ENCODE peak calls at places on chromosomes 12 and 14, in six cellular contexts. B is mesenchymal stem cell, G is neuronal stem cell, T is IMR-90, N is trophoblast cell, V is H1. C is an unnamed sample.

GRCh38 chr12:1691123-1692007 is 495 bp downstream of the ADIPOR2 start:
- DNase-seq in B (peak), T (no peak), G (peak), N (peak), V (peak), C (peak)

GRCh38 chr12:59372971-59373370 is 222.9 kb upstream of the SLC16A7 start:
- DNase-seq in N (peak), G (no peak), B (peak), V (no peak), T (peak), C (peak)

GRCh38 chr12:66244446-66244845 is 55.4 kb downstream of the IRAK3 start:
- DNase-seq in N (no peak), T (no peak), G (no peak), V (no peak), B (no peak), C (no peak)

GRCh38 chr14:73661872-73662271 is 17.1 kb downstream of the DNAL1 start:
- DNase-seq in V (no peak), N (no peak), T (peak), G (no peak), B (no peak), C (no peak)

GRCh38 chr14:42229294-42229693 is 622.6 kb downstream of the LRFN5 start:
- DNase-seq in B (no peak), G (no peak), T (no peak), V (no peak), N (no peak), C (no peak)

GRCh38 chr14:92651106-92651792 is 97.2 kb downstream of the LGMN start:
- DNase-seq in T (no peak), G (no peak), V (no peak), B (no peak), N (peak), C (no peak)

GRCh38 chr14:84468153-84468552 is 1061.8 kb upstream of the FLRT2 start:
- DNase-seq in N (peak), B (no peak), T (no peak), V (no peak), G (no peak), C (no peak)

GRCh38 chr12:45192041-45192695 is 23.7 kb upstream of the ANO6 start:
- DNase-seq in G (no peak), V (no peak), T (peak), B (peak), N (peak), C (peak)

GRCh38 chr12:128942960-128943477 is 89.7 kb downstream of the GLT1D1 start:
- DNase-seq in G (no peak), V (no peak), N (no peak), B (no peak), T (no peak), C (no peak)

GRCh38 chr12:65609359-65609771 is 214.9 kb upstream of the HMGA2 start:
- DNase-seq in B (peak), G (no peak), T (peak), N (no peak), V (no peak), C (peak)

GRCh38 chr12:114692558-114693531 is 8.9 kb upstream of the TBX3 start:
- DNase-seq in N (no peak), B (peak), T (no peak), V (no peak), G (no peak), C (peak)

GRCh38 chr12:119620490-119620889 is 26.9 kb downstream of the TMEM233 start:
- DNase-seq in G (no peak), B (no peak), N (no peak), T (no peak), V (no peak), C (no peak)

GRCh38 chr14:105855893-105856675 is 329.7 kb downstream of the TMEM121 start:
- DNase-seq in T (no peak), B (no peak), V (no peak), N (no peak), G (no peak), C (no peak)

GRCh38 chr14:61280092-61280525 is 1.0 kb downstream of the TMEM30B start:
- DNase-seq in N (no peak), G (no peak), B (no peak), V (no peak), T (no peak), C (no peak)

GRCh38 chr14:20624495-20625070 is 16.9 kb downstream of the OR6S1 start:
- DNase-seq in G (no peak), B (peak), N (peak), V (no peak), T (peak), C (peak)

GRCh38 chr14:72678360-72678759 is 215.5 kb downstream of the DPF3 start:
- DNase-seq in B (peak), N (no peak), V (no peak), T (peak), G (no peak), C (no peak)

GRCh38 chr12:116969615-116970575 is 59.1 kb downstream of the FBXW8 start:
- DNase-seq in V (no peak), N (no peak), G (no peak), B (no peak), T (no peak), C (no peak)

GRCh38 chr14:54498579-54498978 is 9.8 kb upstream of the GMFB start:
- DNase-seq in G (no peak), B (no peak), V (no peak), T (no peak), N (no peak), C (no peak)
- H3K4me3 ChIP-seq in G (no peak), B (no peak), V (no peak), T (no peak), N (no peak), C (no peak)

GRCh38 chr14:67996235-67996634 is 176.7 kb downstream of the RAD51B start:
- DNase-seq in N (no peak), G (no peak), T (no peak), B (no peak), V (no peak), C (no peak)

GRCh38 chr14:68000516-68000915 is 180.9 kb downstream of the RAD51B start:
- DNase-seq in N (no peak), T (no peak), V (no peak), B (peak), G (no peak), C (no peak)

GRCh38 chr14:67999693-68000384 is 180.3 kb downstream of the RAD51B start:
- DNase-seq in T (peak), G (no peak), N (peak), B (peak), V (no peak), C (no peak)

GRCh38 chr14:67999290-67999689 is 179.7 kb downstream of the RAD51B start:
- DNase-seq in V (no peak), G (no peak), N (no peak), B (peak), T (peak), C (no peak)

GRCh38 chr14:67998804-67999203 is 179.2 kb downstream of the RAD51B start:
- DNase-seq in G (no peak), V (no peak), N (no peak), T (no peak), B (no peak), C (no peak)
- H3K23ac ChIP-seq in G (no peak), V (no peak), N (no peak), T (peak), B (no peak), C (no peak)

GRCh38 chr12:95756362-95756761 is 34.2 kb downstream of the NTN4 start:
- DNase-seq in B (no peak), G (no peak), N (no peak), T (no peak), V (no peak), C (no peak)
- H3K27ac ChIP-seq in B (no peak), G (no peak), N (no peak), T (no peak), V (no peak), C (no peak)

GRCh38 chr12:98744692-98745091 is 99.6 kb downstream of the APAF1 start:
- DNase-seq in N (no peak), V (no peak), B (no peak), G (no peak), T (no peak), C (no peak)

GRCh38 chr12:98741229-98741614 is 96.1 kb downstream of the APAF1 start:
- DNase-seq in N (no peak), B (no peak), T (peak), V (no peak), G (no peak), C (no peak)

GRCh38 chr12:98741615-98742265 is 96.7 kb downstream of the APAF1 start:
- DNase-seq in G (no peak), B (no peak), V (no peak), N (no peak), T (peak), C (peak)

GRCh38 chr12:98743362-98743953 is 98.4 kb downstream of the APAF1 start:
- DNase-seq in N (peak), V (no peak), B (peak), T (peak), G (no peak), C (peak)

GRCh38 chr12:98745578-98746391 is 100.7 kb downstream of the APAF1 start:
- DNase-seq in N (peak), V (no peak), B (peak), T (peak), G (no peak), C (no peak)
- H3K4me3 ChIP-seq in N (peak), V (peak), B (no peak), T (peak), G (peak), C (no peak)

DNA sequence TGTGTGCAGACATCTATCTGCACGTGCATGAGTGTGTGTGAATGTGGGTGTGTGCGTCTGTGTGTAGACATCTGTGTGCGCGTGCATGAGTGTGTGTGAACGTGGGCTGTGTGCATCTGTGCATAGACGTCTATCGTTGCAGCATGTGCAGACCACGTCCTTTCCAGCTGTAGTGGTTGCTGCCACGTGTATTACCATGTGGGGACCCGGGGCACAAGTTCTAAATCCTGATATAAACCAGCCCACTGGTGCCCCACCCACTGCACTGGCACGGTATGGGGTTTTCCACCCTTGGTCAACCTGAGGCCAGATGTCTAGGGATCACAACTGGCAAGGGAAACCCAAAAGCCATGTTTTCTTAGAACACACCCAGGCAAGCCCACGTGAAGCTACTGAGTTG is 197.0 kb downstream of the ANO2 start:
- DNase-seq in G (no peak), V (no peak), T (no peak), N (no peak), B (no peak), C (no peak)
- H3K23ac ChIP-seq in G (peak), V (no peak), T (no peak), N (no peak), B (no peak), C (no peak)

GRCh38 chr14:94936411-94936892 is 166.5 kb upstream of the GSC start:
- DNase-seq in V (no peak), T (no peak), B (no peak), N (no peak), G (no peak), C (no peak)
- H3K27ac ChIP-seq in V (no peak), T (no peak), B (no peak), N (no peak), G (no peak), C (no peak)

GRCh38 chr14:89428163-89428523 is 11.1 kb upstream of the FOXN3 start:
- DNase-seq in T (no peak), N (no peak), B (no peak), V (no peak), G (no peak), C (no peak)

GRCh38 chr14:89428556-89429196 is 11.6 kb upstream of the FOXN3 start:
- DNase-seq in G (no peak), T (peak), V (no peak), B (no peak), N (peak), C (peak)

GRCh38 chr14:89427426-89428162 is 10.6 kb upstream of the FOXN3 start:
- DNase-seq in T (no peak), V (no peak), N (no peak), G (no peak), B (no peak), C (no peak)

GRCh38 chr14:89430271-89430620 is 13.2 kb upstream of the FOXN3 start:
- DNase-seq in B (no peak), G (no peak), T (peak), V (no peak), N (no peak), C (no peak)

DNA sequence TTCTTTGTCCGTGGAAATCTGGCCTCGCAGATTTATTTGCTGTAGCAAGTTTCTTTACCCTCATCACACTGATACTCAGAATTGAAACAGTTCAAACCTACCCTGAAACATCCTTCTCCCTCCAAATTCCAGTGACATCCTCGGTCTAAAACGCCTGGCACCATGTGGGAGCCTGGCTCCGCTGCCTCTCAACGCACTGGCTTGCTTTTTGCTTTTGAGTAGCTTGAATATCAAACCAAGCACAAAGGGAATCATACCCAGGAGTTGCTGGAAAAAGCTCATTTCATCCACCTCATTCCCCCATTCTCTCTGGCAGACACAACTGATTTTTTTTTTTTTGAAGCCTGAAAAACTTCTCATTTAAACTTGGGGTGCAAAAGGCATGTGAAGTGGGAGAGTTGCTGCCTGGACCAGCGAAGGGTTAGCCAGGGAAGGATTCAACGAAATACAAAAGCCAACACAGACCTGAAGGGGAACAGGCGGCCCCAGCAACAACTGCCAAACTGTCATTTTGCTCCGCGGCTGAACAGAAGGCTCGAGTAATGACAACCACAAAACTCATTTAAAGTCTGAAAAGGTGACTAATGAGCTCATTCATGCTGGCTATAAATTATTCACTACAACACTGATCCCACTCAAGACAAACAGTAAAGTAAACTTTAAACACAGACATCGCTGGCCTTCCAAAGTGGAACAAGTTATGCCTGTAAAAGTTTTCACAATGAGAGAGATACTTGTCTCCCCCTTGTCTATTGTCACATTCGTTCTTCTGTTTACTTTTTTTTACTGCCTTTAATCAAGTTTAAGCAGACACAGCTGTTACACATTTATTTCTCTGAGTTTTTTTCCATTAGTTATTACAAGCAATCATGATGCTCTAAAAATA is 12.4 kb upstream of the FOXN3 start:
- DNase-seq in T (peak), B (peak), V (no peak), N (peak), G (no peak), C (no peak)
- H3K4me3 ChIP-seq in T (peak), B (no peak), V (no peak), N (no peak), G (no peak), C (no peak)